ENCODE peak calls at places on chromosomes 3 and 15, in five cellular contexts. D is H54, W is dorsolateral prefrontal cortex, K is iris pigment epithelial cell, V is hepatic stellate cell. U is an unnamed sample.

GRCh38 chr3:112646623-112647022 is 5.7 kb upstream of the CCDC80 start:
- DNase-seq in D (no peak), W (no peak), K (no peak), V (no peak), U (no peak)

GRCh38 chr3:12139111-12139511 is 19.6 kb downstream of the TIMP4 start:
- DNase-seq in D (no peak), W (no peak), K (peak), V (peak), U (peak)

GRCh38 chr15:40543082-40543481 is 21.8 kb downstream of the CCDC32 start:
- DNase-seq in D (no peak), W (no peak), K (no peak), V (no peak), U (no peak)

GRCh38 chr15:50186752-50187151 is 4.8 kb downstream of the SLC27A2 start:
- DNase-seq in D (no peak), W (no peak), K (no peak), V (no peak), U (no peak)

GRCh38 chr15:82894971-82895520 is 57.5 kb downstream of the HOMER2 start:
- DNase-seq in D (no peak), W (no peak), K (peak), V (no peak), U (no peak)

GRCh38 chr3:184910664-184911063 is 98.7 kb downstream of the VPS8 start:
- DNase-seq in D (no peak), W (no peak), K (no peak), V (no peak), U (no peak)

GRCh38 chr3:48058089-48058488 is 41.9 kb upstream of the MAP4 start:
- DNase-seq in D (no peak), W (no peak), K (peak), V (no peak), U (peak)

GRCh38 chr3:61944736-61945135 is 383.4 kb downstream of the PTPRG start:
- DNase-seq in D (no peak), W (no peak), K (no peak), V (no peak), U (no peak)

GRCh38 chr3:72675243-72675642 is 173.0 kb downstream of the SHQ1 start:
- DNase-seq in D (no peak), W (no peak), K (no peak), V (no peak), U (no peak)

GRCh38 chr3:185381321-185381720 is 18.4 kb downstream of the MAP3K13 start:
- DNase-seq in D (no peak), W (no peak), K (no peak), V (no peak), U (no peak)

GRCh38 chr3:71395927-71396695 is 187.4 kb downstream of the FOXP1 start:
- DNase-seq in D (no peak), W (no peak), K (peak), V (peak), U (peak)

GRCh38 chr3:133943639-133944131 is 48.0 kb upstream of the RAB6B start:
- DNase-seq in D (peak), W (peak), K (peak), V (peak), U (peak)

GRCh38 chr3:120157113-120157512 is 62.9 kb upstream of the GSK3B start:
- DNase-seq in D (no peak), W (no peak), K (no peak), V (no peak), U (no peak)

U was measured in endothelial cell of umbilical vein.